ENCODE peak calls at places on chromosomes 16 and 17, in ten cellular contexts. Y is heart right ventricle; B is esophagus squamous epithelium; S is CD8-positive, alpha-beta memory T cell; G is IMR-90; D is thoracic aorta; C is Panc1; T is upper lobe of right lung; K is A549; R is osteoblast. L is an unnamed sample. For H3K9me3 and H3K4me1, the result is how much of the 10 kb centered on the place peaks cover.

GRCh38 chr16:64234200-64234599 is 887.7 kb downstream of the CDH11 start:
- DNase-seq in R (no peak), B (no peak), G (no peak), Y (peak), T (no peak), C (no peak), D (no peak), K (no peak), S (no peak), L (no peak)

GRCh38 chr17:77428901-77429734 is 288.3 kb downstream of the SEC14L1 start:
- DNase-seq in D (no peak), C (no peak), Y (no peak), G (no peak), R (no peak), K (no peak), T (peak), B (no peak), S (no peak), L (no peak)

GRCh38 chr16:13957197-13958078 is 37.5 kb downstream of the ERCC4 start:
- DNase-seq in B (no peak), G (peak), S (no peak), T (peak), K (peak), C (peak), Y (peak), R (peak), D (no peak), L (peak)

GRCh38 chr16:8686031-8686621 is 11.7 kb downstream of the ABAT start:
- DNase-seq in S (no peak), R (no peak), D (no peak), K (no peak), C (no peak), B (no peak), G (no peak), Y (peak), T (no peak), L (no peak)

GRCh38 chr16:78705694-78706093 is 606.2 kb downstream of the WWOX start:
- DNase-seq in Y (no peak), G (peak), D (no peak), C (peak), R (no peak), K (peak), T (no peak), S (no peak), B (no peak), L (no peak)

GRCh38 chr17:50134206-50135110 is 4.5 kb upstream of the SAMD14 start:
- DNase-seq in D (no peak), S (no peak), T (no peak), G (no peak), C (no peak), K (no peak), B (no peak), Y (no peak), R (peak), L (no peak)

GRCh38 chr17:50908860-50909764 is 43.0 kb upstream of the TOB1 start:
- DNase-seq in G (no peak), B (no peak), Y (peak), D (no peak), K (no peak), C (no peak), R (peak), T (peak), S (peak), L (no peak)

GRCh38 chr17:332558-333322 is 19.9 kb downstream of the RPH3AL start:
- DNase-seq in C (no peak), Y (peak), D (no peak), K (no peak), R (peak), S (no peak), G (peak), T (peak), B (no peak), L (peak)

GRCh38 chr17:54096216-54096615 is 273.5 kb downstream of the KIF2B start:
- DNase-seq in D (no peak), R (no peak), G (no peak), B (no peak), T (no peak), K (no peak), Y (no peak), S (no peak), C (no peak), L (no peak)
- H3K9me3 ChIP-seq in D (under half), R (under half), G (under half), B (under half), T (under half), K (under half), Y (under half), S (under half), C (under half), L (under half)

GRCh38 chr16:89368604-89369249 is 121.6 kb downstream of the ANKRD11 start:
- DNase-seq in D (no peak), T (peak), S (no peak), G (no peak), C (no peak), Y (no peak), B (no peak), R (peak), K (no peak), L (no peak)
- H3K4me1 ChIP-seq in D (under half), T (half or more), S (half or more), G (under half), C (half or more), Y (half or more), B (half or more), R (under half), K (under half), L (half or more)

DNA sequence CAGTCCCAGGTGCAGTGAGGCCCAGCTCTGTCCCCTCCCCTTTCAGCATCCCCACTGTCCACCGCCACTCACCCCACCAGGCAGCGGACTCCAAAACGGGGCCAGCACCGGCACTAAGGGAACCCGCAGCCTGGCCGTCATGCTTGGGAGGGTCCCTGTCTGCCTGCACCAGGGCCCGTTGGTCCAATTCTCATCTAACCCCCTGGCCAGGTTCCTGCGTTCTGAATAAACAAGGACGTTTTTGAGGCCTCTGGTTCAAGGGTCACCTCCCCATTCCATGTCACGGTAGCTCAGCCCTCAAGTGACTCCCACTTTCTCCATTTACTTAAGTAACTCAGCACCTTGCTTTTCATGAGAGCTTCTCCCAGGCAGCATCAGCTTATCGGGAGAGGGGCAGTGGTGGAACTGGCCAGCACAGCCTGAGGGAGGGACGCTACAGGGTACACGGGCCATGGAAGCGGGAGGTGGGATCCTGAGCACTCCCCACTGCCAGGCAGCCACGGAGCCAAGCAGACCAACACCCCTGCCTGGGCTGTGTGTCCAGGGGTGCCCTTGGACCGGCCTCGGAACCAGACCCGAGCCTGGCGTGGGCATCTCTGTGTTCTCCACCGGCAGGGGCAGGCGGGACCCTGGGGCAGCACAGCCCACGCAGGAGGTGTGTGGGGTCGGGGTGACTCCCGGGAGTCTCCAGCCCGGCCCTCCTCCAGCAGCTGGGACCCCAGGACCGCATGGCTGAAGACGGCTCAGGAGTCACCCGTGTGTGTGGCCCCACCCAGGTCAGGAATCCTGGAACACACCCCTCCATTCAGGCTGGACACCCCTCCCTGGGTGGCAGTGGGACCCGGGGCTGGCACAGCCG is 74.9 kb upstream of the GNG13 start:
- DNase-seq in Y (peak), G (no peak), T (no peak), D (no peak), C (no peak), S (no peak), B (no peak), K (no peak), R (no peak), L (no peak)
- H3K9me3 ChIP-seq in Y (under half), G (under half), T (under half), D (under half), C (under half), S (under half), B (under half), K (under half), R (under half), L (under half)

DNA sequence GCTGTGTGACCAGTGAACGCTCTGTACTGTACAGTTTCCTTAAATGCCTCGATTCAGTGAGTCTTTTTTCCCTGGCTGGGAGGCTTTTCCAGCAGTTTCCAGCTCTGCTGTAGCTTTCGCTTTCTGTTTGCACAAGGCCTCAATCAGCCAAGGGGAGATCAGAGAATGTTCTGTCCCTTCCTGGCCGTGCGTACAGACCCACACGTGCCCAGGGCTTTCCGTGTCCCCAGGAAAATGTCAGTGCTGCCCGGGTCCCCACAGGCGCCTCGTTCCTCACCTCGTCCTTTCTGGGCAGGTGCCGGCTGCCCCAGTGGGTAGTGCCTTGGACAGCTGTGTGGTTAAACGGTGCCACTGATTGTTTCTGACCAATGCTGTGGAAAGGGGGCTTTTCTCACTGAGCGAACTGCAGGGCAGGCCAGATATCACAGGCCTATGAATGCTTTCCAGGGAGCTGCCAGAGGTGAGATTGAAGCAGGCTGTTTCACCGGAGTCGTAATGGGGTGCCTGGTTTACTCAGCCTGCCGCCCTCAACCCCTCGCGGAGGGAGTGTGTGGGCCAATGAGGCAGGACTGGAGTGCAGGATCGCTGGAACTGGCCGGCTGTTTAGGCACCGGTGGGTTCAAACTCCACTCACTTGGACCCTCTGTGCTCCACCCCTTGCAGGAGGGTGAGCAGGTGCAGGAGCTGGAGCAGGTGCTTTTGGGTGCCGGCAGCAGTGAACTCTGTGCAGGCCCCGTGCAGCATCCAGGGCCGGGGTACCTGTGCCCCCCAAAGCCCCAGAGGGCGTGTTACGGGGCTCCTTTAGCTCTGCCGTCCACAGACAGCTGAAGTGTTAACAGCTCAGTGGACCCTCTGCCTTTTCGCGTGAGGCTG is 44.4 kb downstream of the ZNF778 start:
- DNase-seq in G (peak), B (no peak), D (no peak), C (no peak), Y (no peak), K (no peak), S (no peak), T (no peak), R (peak), L (no peak)
- H3K4me1 ChIP-seq in G (under half), B (under half), D (under half), C (under half), Y (under half), K (under half), S (under half), T (under half), R (under half), L (under half)

DNA sequence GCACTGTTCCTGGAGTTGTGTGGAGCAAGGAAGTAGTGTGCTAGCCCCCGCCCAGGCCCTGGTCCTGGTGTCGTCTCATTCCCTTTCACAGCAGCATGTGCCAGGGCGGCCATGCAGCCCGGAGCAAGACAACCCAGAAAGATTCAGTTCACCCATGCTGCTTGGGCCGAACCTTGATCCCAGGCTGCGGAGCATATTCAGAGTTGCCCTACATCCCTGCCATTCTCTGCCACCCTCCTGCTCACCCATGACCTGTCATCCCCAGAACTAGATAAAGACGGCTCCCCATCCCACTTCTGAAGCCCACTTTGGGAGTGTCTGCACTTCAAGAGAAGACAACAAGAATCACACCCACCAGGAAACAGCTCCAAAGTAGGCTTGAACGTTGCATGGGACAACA is 2452.5 kb downstream of the TP53TG3F start:
- DNase-seq in G (no peak), S (no peak), Y (no peak), C (no peak), T (no peak), K (no peak), R (no peak), D (no peak), B (no peak), L (no peak)
- H3K9me3 ChIP-seq in G (under half), S (under half), Y (half or more), C (under half), T (under half), K (under half), R (under half), D (under half), B (under half), L (under half)

GRCh38 chr17:4598776-4599504 is 14.6 kb downstream of the SMTNL2 start:
- DNase-seq in T (no peak), C (no peak), R (peak), S (no peak), G (peak), D (no peak), Y (peak), B (no peak), K (no peak), L (peak)

GRCh38 chr17:4600563-4600962 is 16.2 kb downstream of the SMTNL2 start:
- DNase-seq in Y (peak), B (no peak), C (no peak), T (no peak), R (peak), D (no peak), G (no peak), K (no peak), S (no peak), L (no peak)

GRCh38 chr17:4597975-4598374 is 13.6 kb downstream of the SMTNL2 start:
- DNase-seq in G (no peak), D (no peak), K (no peak), S (no peak), Y (peak), B (no peak), C (no peak), R (no peak), T (no peak), L (no peak)

GRCh38 chr17:4601326-4601725 is 17.0 kb downstream of the SMTNL2 start:
- DNase-seq in R (peak), Y (no peak), T (no peak), K (no peak), D (no peak), G (no peak), B (no peak), S (no peak), C (no peak), L (no peak)

DNA sequence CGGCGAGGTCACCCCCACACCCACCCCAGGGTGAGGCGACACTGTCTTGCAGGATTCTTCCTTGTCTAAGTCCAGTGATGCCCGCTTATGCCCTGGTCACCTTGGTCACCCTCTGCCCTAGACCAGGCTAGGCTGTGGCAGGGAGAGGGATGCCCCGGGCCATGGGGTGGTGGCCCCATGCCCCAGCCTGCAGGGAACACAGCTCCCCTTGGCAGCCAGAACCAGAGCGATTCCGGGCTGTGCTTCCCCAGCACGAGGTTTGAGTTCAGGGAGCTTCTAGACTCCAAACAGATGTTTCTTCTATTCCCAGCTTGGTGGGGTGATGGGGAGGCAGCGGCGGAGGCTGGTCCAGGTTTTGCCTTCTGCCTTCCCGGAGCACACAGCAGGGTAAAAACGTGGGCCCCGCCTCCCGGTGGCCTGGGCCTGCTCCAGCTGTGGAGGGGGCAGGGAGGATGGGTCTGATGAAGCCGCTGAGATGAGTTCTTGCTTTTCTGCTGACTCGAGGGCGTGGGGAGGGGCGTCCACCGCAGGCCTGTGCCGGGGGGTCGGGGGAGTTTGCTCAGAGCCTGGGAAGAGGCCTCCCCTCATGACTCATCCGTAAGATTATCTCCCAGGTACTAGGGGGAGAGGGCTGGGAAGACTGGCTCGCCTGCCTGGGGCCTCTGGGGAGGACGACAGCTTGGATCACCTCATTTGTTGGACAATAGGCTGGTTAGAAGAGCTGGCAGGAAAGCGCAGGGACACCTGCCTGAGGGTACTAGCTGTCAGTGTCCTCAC is 15.4 kb downstream of the SMTNL2 start:
- DNase-seq in C (no peak), S (no peak), D (no peak), K (no peak), Y (peak), T (no peak), G (peak), B (no peak), R (peak), L (no peak)
- H3K4me1 ChIP-seq in C (under half), S (under half), D (under half), K (under half), Y (under half), T (under half), G (under half), B (under half), R (under half), L (under half)

L was measured in right atrium auricular region.